ENCODE peak calls at places on chromosomes 4 and X, in eight cellular contexts. C, I, A, D, W, N, Y and H are unnamed samples.

GRCh38 chr4:130099159-130099558 is 1003.2 kb downstream of the C4orf33 start:
- DNase-seq in N (no peak), Y (no peak), I (no peak), W (no peak), D (no peak), C (no peak), A (no peak), H (no peak)

GRCh38 chr4:6012200-6012599 is 6.0 kb downstream of the C4orf50 start:
- DNase-seq in A (no peak), N (no peak), W (no peak), Y (no peak), D (no peak), I (no peak), C (no peak), H (no peak)

GRCh38 chr4:7278071-7278765 is 85.9 kb downstream of the SORCS2 start:
- DNase-seq in C (no peak), W (no peak), Y (no peak), N (no peak), I (no peak), A (no peak), D (no peak), H (no peak)

GRCh38 chrX:153406903-153407302 is 4.4 kb upstream of the ZFP92 start:
- DNase-seq in C (no peak), N (no peak), D (no peak), Y (no peak), W (no peak), I (no peak), A (no peak), H (no peak)

GRCh38 chrX:9739130-9739529 is 26.5 kb downstream of the GPR143 start:
- DNase-seq in C (no peak), W (no peak), Y (no peak), N (no peak), D (no peak), A (no peak), I (no peak), H (no peak)

GRCh38 chr4:82213485-82214162 is 160.2 kb downstream of the HNRNPD start:
- DNase-seq in I (no peak), Y (no peak), W (no peak), N (no peak), C (no peak), D (no peak), A (no peak), H (no peak)

GRCh38 chr4:5458676-5459075 is 249.7 kb downstream of the EVC2 start:
- DNase-seq in A (no peak), D (no peak), W (no peak), C (no peak), N (no peak), Y (no peak), I (no peak), H (no peak)

GRCh38 chr4:7322166-7322991 is 112.4 kb downstream of the PSAPL1 start:
- DNase-seq in A (no peak), I (no peak), Y (no peak), N (no peak), W (no peak), C (no peak), D (no peak), H (no peak)

GRCh38 chrX:30065226-30065625 is 150.1 kb upstream of the MAGEB2 start:
- DNase-seq in D (peak; percentile 1), W (no peak), I (no peak), A (no peak), N (no peak), Y (no peak), C (no peak), H (no peak)

GRCh38 chrX:101415180-101416130 is 7.4 kb downstream of the HNRNPH2 start:
- DNase-seq in W (no peak), I (no peak), C (peak; percentile 67), N (peak; percentile 23), D (peak; percentile 59), Y (no peak), A (peak; percentile 46), H (no peak)